ENCODE peak calls at places on chromosome 17, in seven cellular contexts. N, X, H, M, G, C and I are unnamed samples.

GRCh38 chr17:37081287-37081686 is 132.5 kb downstream of the AATF start:
- DNase-seq in N (no peak), X (no peak), H (no peak), M (no peak), G (no peak), C (no peak), I (no peak)

GRCh38 chr17:38454528-38454927 is 26.3 kb downstream of the ARHGAP23 start:
- DNase-seq in N (peak), X (peak), H (no peak), M (peak), G (peak), C (no peak), I (peak)

GRCh38 chr17:39668141-39668924 is at the start of gene PNMT:
- DNase-seq in N (no peak), X (peak), H (peak), M (peak), G (peak), C (peak), I (peak)

GRCh38 chr17:36992701-36993100 is 43.9 kb downstream of the AATF start:
- DNase-seq in N (no peak), X (no peak), H (no peak), M (no peak), G (no peak), C (no peak), I (no peak)

GRCh38 chr17:76414334-76415295 is 30.2 kb downstream of the SPHK1 start:
- DNase-seq in N (peak), X (peak), H (no peak), M (peak), G (no peak), C (no peak), I (no peak)

GRCh38 chr17:48113201-48113676 is 5.7 kb downstream of the SNX11 start:
- DNase-seq in N (no peak), X (peak), H (peak), M (no peak), G (no peak), C (no peak), I (no peak)

GRCh38 chr17:42112552-42113176 is at the start of gene DHX58:
- DNase-seq in N (peak), X (peak), H (peak), M (peak), G (peak), C (peak), I (peak)

GRCh38 chr17:81854974-81855774 is 5.2 kb downstream of the P4HB start:
- DNase-seq in N (no peak), X (no peak), H (no peak), M (no peak), G (no peak), C (no peak), I (no peak)

GRCh38 chr17:17440938-17441730 is 35.7 kb upstream of the MED9 start:
- DNase-seq in N (no peak), X (no peak), H (no peak), M (no peak), G (no peak), C (no peak), I (no peak)

GRCh38 chr17:27207073-27207511 is 86.8 kb upstream of the WSB1 start:
- DNase-seq in N (no peak), X (no peak), H (no peak), M (no peak), G (peak), C (no peak), I (peak)

GRCh38 chr17:60102632-60103047 is 23.9 kb upstream of the HEATR6 start:
- DNase-seq in N (no peak), X (peak), H (peak), M (no peak), G (peak), C (no peak), I (peak)

GRCh38 chr17:72838581-72838980 is 253.9 kb downstream of the SLC39A11 start:
- DNase-seq in N (no peak), X (no peak), H (no peak), M (no peak), G (no peak), C (no peak), I (no peak)

GRCh38 chr17:58338907-58339774 is 10.5 kb upstream of the TSPOAP1 start:
- DNase-seq in N (peak), X (peak), H (peak), M (no peak), G (no peak), C (peak), I (no peak)

GRCh38 chr17:78267257-78268073 is 36.0 kb downstream of the TMEM235 start:
- DNase-seq in N (no peak), X (no peak), H (no peak), M (peak), G (no peak), C (no peak), I (no peak)

GRCh38 chr17:37162800-37163199 is 213.0 kb upstream of the C17orf78 start:
- DNase-seq in N (no peak), X (no peak), H (no peak), M (no peak), G (no peak), C (no peak), I (no peak)

GRCh38 chr17:39197380-39198185 is at the start of gene CACNB1:
- DNase-seq in N (peak), X (peak), H (peak), M (peak), G (peak), C (peak), I (peak)

GRCh38 chr17:35254107-35254802 is 11.4 kb downstream of the SLFN5 start:
- DNase-seq in N (no peak), X (no peak), H (no peak), M (peak), G (peak), C (no peak), I (peak)

GRCh38 chr17:52790359-52790955 is 631.9 kb upstream of the CA10 start:
- DNase-seq in N (no peak), X (no peak), H (no peak), M (no peak), G (no peak), C (no peak), I (no peak)

GRCh38 chr17:17469358-17469757 is 7.4 kb upstream of the MED9 start:
- DNase-seq in N (no peak), X (no peak), H (no peak), M (no peak), G (no peak), C (no peak), I (no peak)

GRCh38 chr17:9239821-9240658 is 218.7 kb downstream of the NTN1 start:
- DNase-seq in N (peak), X (peak), H (peak), M (peak), G (peak), C (no peak), I (peak)

GRCh38 chr17:50192116-50192872 is 9.1 kb downstream of the COL1A1 start:
- DNase-seq in N (no peak), X (no peak), H (no peak), M (no peak), G (no peak), C (no peak), I (no peak)

GRCh38 chr17:52213451-52213850 is 54.9 kb upstream of the CA10 start:
- DNase-seq in N (no peak), X (no peak), H (no peak), M (no peak), G (no peak), C (no peak), I (no peak)

GRCh38 chr17:74697477-74697876 is 15.2 kb downstream of the CD300LF start:
- DNase-seq in N (no peak), X (no peak), H (no peak), M (no peak), G (no peak), C (no peak), I (no peak)

GRCh38 chr17:41049110-41049509 is 2.0 kb upstream of the KRTAP2-1 start:
- DNase-seq in N (no peak), X (no peak), H (no peak), M (no peak), G (no peak), C (no peak), I (no peak)

GRCh38 chr17:63537991-63538692 is 12.1 kb upstream of the DCAF7 start:
- DNase-seq in N (no peak), X (peak), H (no peak), M (no peak), G (no peak), C (no peak), I (no peak)

GRCh38 chr17:42781639-42782401 is 1.4 kb downstream of the WNK4 start:
- DNase-seq in N (no peak), X (peak), H (no peak), M (no peak), G (no peak), C (no peak), I (no peak)

GRCh38 chr17:80005360-80006338 is 30.0 kb downstream of the TBC1D16 start:
- DNase-seq in N (peak), X (peak), H (peak), M (peak), G (peak), C (peak), I (peak)

GRCh38 chr17:39867891-39868553 is at the start of gene ZPBP2:
- DNase-seq in N (no peak), X (no peak), H (peak), M (no peak), G (no peak), C (no peak), I (no peak)